ENCODE peak calls at places on chromosomes 1 and 21, in four cellular contexts. F is stimulated activated CD4-positive, alpha-beta T cell treated with anti-CD3 and anti-CD28 coated beads, Interleukin-12 subunit alpha, Interleukin-12 subunit beta, amount 100 ng/mL, for 4 hours; G is left cardiac atrium; W is erythroblast. E is an unnamed sample.

GRCh38 chr1:242467556-242468145 is 56.8 kb downstream of the PLD5 start:
- DNase-seq in G (no peak), W (peak), F (peak), E (peak)

GRCh38 chr1:151815716-151816327 is 10.6 kb upstream of the LINGO4 start:
- DNase-seq in F (no peak), G (no peak), W (no peak), E (no peak)

GRCh38 chr1:77030401-77031100 is 163.3 kb downstream of the ST6GALNAC5 start:
- DNase-seq in W (no peak), F (no peak), G (no peak), E (no peak)

GRCh38 chr1:180765156-180765555 is 133.3 kb downstream of the XPR1 start:
- DNase-seq in W (no peak), F (no peak), G (no peak), E (no peak)

GRCh38 chr21:44681861-44682579 is at the start of gene KRTAP12-1:
- DNase-seq in W (no peak), F (no peak), G (no peak), E (no peak)

GRCh38 chr1:164664127-164664526 is 105.1 kb downstream of the PBX1 start:
- DNase-seq in W (no peak), G (no peak), F (no peak), E (no peak)

GRCh38 chr1:98949606-98950005 is 55.1 kb downstream of the PLPPR5 start:
- DNase-seq in G (no peak), W (no peak), F (no peak), E (no peak)

GRCh38 chr1:156652131-156652991 is 10.4 kb downstream of the BCAN start:
- DNase-seq in F (no peak), W (peak), G (no peak), E (peak)

GRCh38 chr1:176364231-176364905 is 98.6 kb upstream of the PAPPA2 start:
- DNase-seq in W (no peak), F (no peak), G (no peak), E (peak)

GRCh38 chr1:171084879-171085278 is 5.8 kb upstream of the FMO3 start:
- DNase-seq in G (no peak), F (no peak), W (no peak), E (no peak)

GRCh38 chr1:183090386-183091006 is 67.3 kb downstream of the LAMC1 start:
- DNase-seq in W (no peak), F (no peak), G (peak), E (peak)

GRCh38 chr1:47710075-47711071 is 272.5 kb downstream of the FOXD2 start:
- DNase-seq in F (peak), W (peak), G (peak), E (peak)

GRCh38 chr1:35637401-35637809 is 3.9 kb downstream of the PSMB2 start:
- DNase-seq in F (no peak), G (no peak), W (peak), E (peak)

GRCh38 chr1:6995789-6996188 is 210.5 kb downstream of the CAMTA1 start:
- DNase-seq in G (no peak), W (no peak), F (no peak), E (no peak)

GRCh38 chr1:8169364-8170058 is 143.4 kb upstream of the ERRFI1 start:
- DNase-seq in W (no peak), G (peak), F (no peak), E (peak)

GRCh38 chr1:43545686-43546387 is 15.2 kb downstream of the PTPRF start:
- DNase-seq in G (peak), F (no peak), W (peak), E (peak)

GRCh38 chr1:108913105-108913948 is 36.5 kb downstream of the GPSM2 start:
- DNase-seq in F (no peak), W (peak), G (no peak), E (peak)

GRCh38 chr1:167836197-167836596 is 77.7 kb downstream of the ADCY10 start:
- DNase-seq in F (no peak), G (no peak), W (peak), E (no peak)

GRCh38 chr1:153649867-153650235 is 8.7 kb upstream of the SNAPIN start:
- DNase-seq in F (no peak), G (no peak), W (no peak), E (no peak)

GRCh38 chr1:97042551-97042950 is 321.0 kb downstream of the PTBP2 start:
- DNase-seq in G (no peak), W (no peak), F (no peak), E (no peak)

GRCh38 chr1:68953316-68953715 is 456.4 kb upstream of the DEPDC1 start:
- DNase-seq in F (no peak), G (no peak), W (no peak), E (no peak)

GRCh38 chr21:29321908-29322569 is 23.3 kb downstream of the BACH1 start:
- DNase-seq in G (no peak), W (peak), F (no peak), E (peak)

GRCh38 chr1:189149547-189150375 is 1327.9 kb downstream of the BRINP3 start:
- DNase-seq in F (no peak), G (no peak), W (no peak), E (no peak)

GRCh38 chr1:146012703-146013565 is 8.6 kb downstream of the HJV start:
- DNase-seq in G (no peak), F (no peak), W (peak), E (peak)

GRCh38 chr21:38984568-38984967 is 178.8 kb downstream of the ETS2 start:
- DNase-seq in G (no peak), F (no peak), W (peak), E (peak)

GRCh38 chr21:20418353-20418752 is 579.9 kb upstream of the NCAM2 start:
- DNase-seq in W (no peak), G (no peak), F (no peak), E (no peak)